ENCODE peak calls at places on chromosome 10, in seven cellular contexts. L, R, T, B, F, O and C are unnamed samples. For H3K36me3, the result is how much of the 10 kb centered on the place peaks cover.

GRCh38 chr10:77836299-77836820 is 90.2 kb downstream of the DLG5 start:
- DNase-seq in L (peak), R (peak), T (no peak), B (peak), F (peak), O (peak), C (peak)

GRCh38 chr10:108721874-108722273 is 1201.4 kb downstream of the XPNPEP1 start:
- DNase-seq in L (no peak), R (no peak), T (no peak), B (no peak), F (no peak), O (no peak), C (no peak)

GRCh38 chr10:22476601-22477364 is 131.5 kb downstream of the SPAG6 start:
- DNase-seq in L (no peak), R (no peak), T (peak), B (no peak), F (no peak), O (no peak), C (no peak)

GRCh38 chr10:5142199-5142598 is 42.8 kb downstream of the AKR1C8 start:
- DNase-seq in L (no peak), R (no peak), T (no peak), B (no peak), F (no peak), O (no peak), C (no peak)

GRCh38 chr10:107914450-107915276 is 750.2 kb upstream of the SORCS1 start:
- DNase-seq in L (no peak), R (no peak), T (peak), B (no peak), F (no peak), O (peak), C (peak)

GRCh38 chr10:25934673-25935139 is 677 bp downstream of the MYO3A start:
- DNase-seq in L (peak), R (no peak), T (peak), B (no peak), F (no peak), O (peak), C (peak)

GRCh38 chr10:77456414-77456813 is 181.2 kb downstream of the KCNMA1 start:
- DNase-seq in L (no peak), R (no peak), T (no peak), B (no peak), F (no peak), O (no peak), C (no peak)

GRCh38 chr10:72709041-72709440 is 17.1 kb downstream of the MCU start:
- DNase-seq in L (no peak), R (no peak), T (no peak), B (peak), F (peak), O (no peak), C (no peak)

GRCh38 chr10:43863270-43863669 is 214.6 kb upstream of the ZNF32 start:
- DNase-seq in L (no peak), R (no peak), T (no peak), B (no peak), F (no peak), O (no peak), C (no peak)

GRCh38 chr10:6019796-6020195 is 42.4 kb downstream of the IL2RA start:
- DNase-seq in L (no peak), R (no peak), T (no peak), B (no peak), F (no peak), O (no peak), C (no peak)

GRCh38 chr10:53331460-53331859 is 558.9 kb upstream of the MBL2 start:
- DNase-seq in L (no peak), R (no peak), T (no peak), B (no peak), F (no peak), O (no peak), C (no peak)

GRCh38 chr10:58898854-58899573 is 277.4 kb upstream of the PHYHIPL start:
- DNase-seq in L (no peak), R (no peak), T (peak), B (no peak), F (no peak), O (no peak), C (no peak)

GRCh38 chr10:4385491-4385890 is 440.5 kb upstream of the AKR1E2 start:
- DNase-seq in L (no peak), R (no peak), T (no peak), B (no peak), F (no peak), O (no peak), C (no peak)

GRCh38 chr10:4892681-4893080 is 66.7 kb downstream of the AKR1E2 start:
- DNase-seq in L (no peak), R (no peak), T (no peak), B (no peak), F (no peak), O (no peak), C (no peak)

GRCh38 chr10:102431452-102432124 is 786 bp downstream of the CUEDC2 start:
- DNase-seq in L (no peak), R (no peak), T (no peak), B (no peak), F (no peak), O (peak), C (no peak)

GRCh38 chr10:21737061-21737460 is 203.0 kb downstream of the MLLT10 start:
- DNase-seq in L (no peak), R (no peak), T (no peak), B (no peak), F (no peak), O (no peak), C (no peak)

GRCh38 chr10:15370212-15370740 is 813 bp downstream of the FAM171A1 start:
- DNase-seq in L (peak), R (no peak), T (peak), B (peak), F (peak), O (no peak), C (peak)

GRCh38 chr10:45371555-45371954 is 2.5 kb upstream of the ALOX5 start:
- DNase-seq in L (no peak), R (no peak), T (no peak), B (no peak), F (no peak), O (no peak), C (no peak)

GRCh38 chr10:86642499-86642898 is 11.8 kb upstream of the OPN4 start:
- DNase-seq in L (no peak), R (no peak), T (no peak), B (no peak), F (no peak), O (peak), C (no peak)

GRCh38 chr10:110516815-110517492 is 19.2 kb downstream of the DUSP5 start:
- DNase-seq in L (no peak), R (no peak), T (no peak), B (no peak), F (no peak), O (no peak), C (no peak)

GRCh38 chr10:17562572-17562971 is 54.6 kb downstream of the HACD1 start:
- DNase-seq in L (no peak), R (no peak), T (peak), B (peak), F (no peak), O (peak), C (no peak)

GRCh38 chr10:44105643-44106042 is 279.3 kb downstream of the CXCL12 start:
- DNase-seq in L (no peak), R (no peak), T (no peak), B (no peak), F (no peak), O (no peak), C (no peak)

GRCh38 chr10:93425861-93426260 is 56.3 kb downstream of the MYOF start:
- DNase-seq in L (no peak), R (no peak), T (no peak), B (no peak), F (no peak), O (no peak), C (no peak)

GRCh38 chr10:81784111-81784597 is 90.8 kb upstream of the NRG3 start:
- DNase-seq in L (no peak), R (no peak), T (no peak), B (no peak), F (no peak), O (no peak), C (no peak)

GRCh38 chr10:120917521-120918250 is 66.5 kb downstream of the WDR11 start:
- DNase-seq in L (no peak), R (no peak), T (peak), B (no peak), F (no peak), O (no peak), C (no peak)

GRCh38 chr10:117391436-117392205 is 16.4 kb upstream of the PDZD8 start:
- DNase-seq in L (no peak), R (peak), T (no peak), B (no peak), F (peak), O (no peak), C (no peak)

GRCh38 chr10:90787906-90788491 is 69.8 kb downstream of the HTR7 start:
- DNase-seq in L (no peak), R (no peak), T (peak), B (peak), F (no peak), O (peak), C (no peak)

GRCh38 chr10:50381637-50382036 is 130.3 kb upstream of the ASAH2 start:
- DNase-seq in L (no peak), R (no peak), T (no peak), B (no peak), F (no peak), O (no peak), C (no peak)

GRCh38 chr10:1043532-1043995 is 5.4 kb downstream of the IDI1 start:
- DNase-seq in L (no peak), R (no peak), T (no peak), B (peak), F (peak), O (no peak), C (no peak)

GRCh38 chr10:22825841-22826240 is 102.0 kb upstream of the ARMC3 start:
- DNase-seq in L (no peak), R (no peak), T (peak), B (no peak), F (peak), O (no peak), C (peak)

GRCh38 chr10:119509909-119510451 is 32.5 kb downstream of the RGS10 start:
- DNase-seq in L (peak), R (no peak), T (no peak), B (no peak), F (peak), O (no peak), C (no peak)

DNA sequence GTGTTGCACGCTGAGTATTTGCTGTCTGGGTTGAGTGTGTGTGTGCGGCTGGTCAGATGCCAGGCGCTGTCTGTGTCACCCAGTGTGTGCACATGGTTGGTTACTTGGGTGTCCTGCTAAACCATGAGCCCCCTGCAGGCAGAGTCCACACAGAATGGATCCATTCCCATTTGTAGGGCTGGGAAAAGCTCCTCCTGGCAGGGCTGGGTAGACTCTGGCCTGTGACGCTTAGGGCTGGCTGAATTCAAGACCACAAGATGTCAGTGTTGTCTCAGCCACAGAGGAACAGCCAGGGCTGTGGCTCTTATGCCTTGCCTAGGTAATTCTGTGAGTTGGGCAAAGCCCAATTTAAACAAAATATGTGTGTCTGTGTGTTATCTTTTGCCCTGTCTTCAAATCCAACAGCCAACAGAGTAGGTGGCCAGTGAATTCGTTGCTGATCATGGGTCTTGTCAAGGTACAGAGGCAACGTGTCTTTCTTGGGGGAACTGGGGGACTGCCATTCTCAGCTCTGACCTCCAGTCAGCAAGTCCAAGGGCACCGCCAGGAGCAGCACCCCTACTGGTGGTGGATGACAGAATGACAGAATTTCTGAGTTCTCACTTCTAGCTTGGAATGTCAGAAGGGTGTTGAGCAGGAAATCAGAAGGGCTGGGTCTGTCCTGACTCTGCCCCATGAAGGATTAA is 285.1 kb downstream of the CCSER2 start:
- DNase-seq in L (no peak), R (peak), T (peak), B (no peak), F (no peak), O (peak), C (no peak)
- H3K36me3 ChIP-seq in L (under half), R (under half), T (under half), B (under half), F (under half), O (under half), C (under half)

DNA sequence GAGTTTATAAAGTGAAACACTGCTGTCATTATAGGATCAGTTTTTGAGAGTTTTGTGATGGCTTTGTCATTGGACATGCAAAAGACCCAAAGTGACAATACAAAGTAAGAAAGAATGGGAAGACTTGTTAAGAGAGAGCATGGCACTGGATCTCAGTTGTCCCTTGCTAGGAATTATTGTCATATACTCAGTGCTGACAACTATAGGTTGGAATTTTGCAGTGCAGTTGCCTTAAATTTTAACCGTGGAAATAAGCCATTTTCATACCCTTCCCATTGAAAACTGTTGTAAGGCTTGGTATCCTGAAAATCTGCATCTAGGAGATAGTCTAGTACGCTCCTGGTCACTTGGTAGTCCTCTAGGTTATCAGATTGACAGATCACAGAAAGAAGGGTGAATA is 1156.7 kb downstream of the GATA3 start:
- DNase-seq in L (no peak), R (no peak), T (peak), B (peak), F (no peak), O (peak), C (no peak)
- TF ChIP-seq CTCF in L (peak), R (no peak), T (peak), B (peak), F (peak), O (peak), C (no peak)

DNA sequence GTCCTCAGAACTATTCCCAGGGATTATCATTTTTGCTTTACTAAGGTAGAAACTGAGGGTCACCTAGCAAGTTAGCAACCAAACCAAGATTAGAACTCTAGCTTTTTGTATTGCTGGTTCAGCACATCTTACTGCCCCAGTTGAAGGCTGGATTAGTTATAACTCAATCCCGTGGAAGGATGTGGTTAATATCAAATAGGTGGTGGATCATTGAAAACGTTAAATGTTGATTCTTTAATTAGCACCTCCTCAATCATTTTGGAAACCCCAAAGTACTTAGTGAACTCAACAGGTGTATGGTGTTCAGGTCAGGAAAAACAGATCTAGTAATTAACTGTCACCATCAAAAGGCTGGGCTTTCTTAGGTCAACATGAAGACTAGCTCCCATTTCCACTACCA is 152.4 kb downstream of the ARID5B start:
- DNase-seq in L (no peak), R (no peak), T (no peak), B (no peak), F (no peak), O (no peak), C (no peak)
- H3K36me3 ChIP-seq in L (under half), R (under half), T (under half), B (under half), F (under half), O (under half), C (under half)

DNA sequence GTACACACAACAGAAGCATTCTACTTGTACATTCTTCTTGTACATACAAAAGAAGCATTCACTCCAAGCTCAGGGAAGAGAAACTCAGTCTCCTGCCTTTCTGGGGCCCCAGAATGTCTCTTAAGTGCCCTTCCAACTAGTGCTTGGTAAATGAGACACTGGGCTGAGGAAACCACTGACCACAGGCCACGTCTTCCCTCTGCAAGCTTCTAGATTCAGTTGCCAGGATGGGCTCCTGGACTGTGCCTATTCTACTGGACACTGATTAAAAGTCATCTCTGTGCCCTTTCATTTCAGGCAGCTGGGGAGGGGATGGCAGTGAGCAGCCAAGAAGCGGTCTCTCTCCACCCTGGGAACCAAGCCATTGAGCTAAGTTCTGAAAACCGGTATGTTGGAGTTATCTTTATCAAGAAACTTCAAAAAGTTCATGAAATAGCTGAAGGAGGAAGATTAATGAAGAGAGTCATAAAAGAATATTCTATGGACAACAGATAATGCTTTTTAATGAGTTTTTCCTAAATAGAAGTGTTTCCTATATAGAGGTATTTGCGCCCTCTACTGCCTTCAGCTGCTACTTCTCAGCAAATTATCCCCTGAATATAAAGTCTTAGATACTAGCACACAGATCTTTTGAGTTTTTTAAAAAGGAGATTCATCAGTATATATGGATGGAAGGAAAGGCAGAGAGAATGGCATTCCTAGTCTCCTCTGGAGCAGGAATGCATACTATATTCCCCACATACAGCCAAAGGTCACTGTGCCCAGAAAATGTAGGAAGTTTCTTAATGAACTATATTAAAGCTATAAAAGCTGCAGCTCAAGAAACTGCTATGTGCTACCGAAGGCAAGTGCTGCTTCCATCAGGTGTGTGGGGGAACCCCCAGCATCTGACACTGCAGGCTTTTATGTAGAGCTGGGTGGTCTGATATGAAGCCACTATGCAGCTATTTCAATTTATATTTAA is 8.4 kb upstream of the IFIT1B start:
- DNase-seq in L (no peak), R (no peak), T (peak), B (peak), F (no peak), O (peak), C (no peak)
- TF ChIP-seq CTCF in L (peak), R (peak), T (peak), B (peak), F (peak), O (peak), C (peak)

GRCh38 chr10:12973149-12973718 is 28.3 kb downstream of the CCDC3 start:
- DNase-seq in L (no peak), R (no peak), T (peak), B (no peak), F (no peak), O (no peak), C (no peak)

GRCh38 chr10:12975266-12975665 is 26.2 kb downstream of the CCDC3 start:
- DNase-seq in L (no peak), R (no peak), T (peak), B (no peak), F (no peak), O (no peak), C (no peak)

GRCh38 chr10:12974123-12974844 is 27.2 kb downstream of the CCDC3 start:
- DNase-seq in L (no peak), R (no peak), T (no peak), B (no peak), F (no peak), O (no peak), C (no peak)

GRCh38 chr10:12975906-12976305 is 25.6 kb downstream of the CCDC3 start:
- DNase-seq in L (no peak), R (no peak), T (no peak), B (no peak), F (no peak), O (no peak), C (no peak)

GRCh38 chr10:12974845-12975199 is 26.7 kb downstream of the CCDC3 start:
- DNase-seq in L (no peak), R (no peak), T (no peak), B (no peak), F (no peak), O (no peak), C (no peak)
- H3K36me3 ChIP-seq in L (under half), R (under half), T (under half), B (under half), F (under half), O (under half), C (under half)

GRCh38 chr10:71569775-71570588 is 149.6 kb downstream of the C10orf105 start:
- DNase-seq in L (peak), R (peak), T (peak), B (peak), F (peak), O (peak), C (no peak)
- TF ChIP-seq CTCF in L (peak), R (peak), T (peak), B (peak), F (peak), O (peak), C (peak)

GRCh38 chr10:132488231-132488821 is 49.3 kb upstream of the INPP5A start:
- DNase-seq in L (no peak), R (no peak), T (no peak), B (no peak), F (no peak), O (no peak), C (no peak)

GRCh38 chr10:132487241-132488135 is 50.1 kb upstream of the INPP5A start:
- DNase-seq in L (no peak), R (no peak), T (no peak), B (no peak), F (no peak), O (no peak), C (no peak)

GRCh38 chr10:132486539-132487121 is 51.0 kb upstream of the INPP5A start:
- DNase-seq in L (no peak), R (no peak), T (peak), B (no peak), F (no peak), O (no peak), C (no peak)

GRCh38 chr10:132489704-132490534 is 47.7 kb upstream of the INPP5A start:
- DNase-seq in L (no peak), R (no peak), T (no peak), B (no peak), F (no peak), O (no peak), C (no peak)

DNA sequence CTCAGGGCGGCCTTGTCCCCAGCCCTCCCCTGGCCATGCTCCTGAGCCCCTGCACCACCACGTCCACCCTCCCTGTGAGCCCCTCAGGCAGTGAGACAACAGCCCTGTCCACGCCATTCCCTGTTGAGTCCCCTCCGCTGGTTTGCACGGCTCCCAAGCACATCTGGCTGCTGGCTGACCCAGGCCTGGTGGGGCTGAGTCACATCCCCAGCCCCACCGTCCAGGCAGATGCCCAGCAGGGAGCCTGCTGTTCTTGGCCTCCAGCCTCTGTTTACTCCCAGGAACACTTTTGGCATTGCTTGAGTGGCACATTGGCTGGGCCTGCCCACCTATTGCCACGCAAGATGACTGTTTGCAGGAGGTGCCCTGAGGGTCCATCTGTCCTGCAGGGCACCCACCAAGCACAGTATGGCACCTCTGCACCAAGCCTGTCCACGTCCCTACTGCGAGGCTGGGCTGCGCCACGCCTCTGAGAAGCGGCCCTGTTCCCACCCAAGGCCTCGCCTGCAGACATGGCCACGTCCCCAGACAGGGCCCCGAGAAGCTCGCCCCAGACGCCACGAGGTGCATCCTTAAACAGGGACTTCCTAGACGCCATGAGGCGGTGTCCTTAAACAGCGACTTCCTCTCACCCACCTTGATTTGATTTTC is 48.4 kb upstream of the INPP5A start:
- DNase-seq in L (no peak), R (no peak), T (no peak), B (no peak), F (no peak), O (no peak), C (no peak)
- H3K36me3 ChIP-seq in L (under half), R (under half), T (under half), B (under half), F (under half), O (under half), C (under half)